ENCODE peak calls at places on chromosomes 3 and 15, in five cellular contexts. D, Z, Y, G and U are unnamed samples.

GRCh38 chr3:28347374-28348285 is 891 bp upstream of the ZCWPW2 start:
- DNase-seq in Y (peak; percentile 84), G (peak; percentile 89), Z (peak; percentile 50), D (no peak), U (peak; percentile 7)

GRCh38 chr3:124529826-124530571 is 200.3 kb upstream of the UMPS start:
- DNase-seq in Y (no peak), G (no peak), Z (no peak), D (peak; percentile 2), U (no peak)

GRCh38 chr15:62135532-62136134 is 29.5 kb downstream of the C2CD4B start:
- DNase-seq in D (peak; percentile 42), G (peak; percentile 57), Y (peak; percentile 14), Z (no peak), U (peak; percentile 22)

GRCh38 chr15:36907295-36907694 is 193.1 kb downstream of the MEIS2 start:
- DNase-seq in Y (no peak), D (no peak), G (no peak), Z (no peak), U (no peak)

GRCh38 chr3:17761563-17761962 is 19.1 kb upstream of the TBC1D5 start:
- DNase-seq in Z (no peak), Y (no peak), D (no peak), G (no peak), U (no peak)

GRCh38 chr3:150370129-150370602 is 37.9 kb upstream of the TSC22D2 start:
- DNase-seq in Y (peak; percentile 97), G (peak; percentile 98), D (peak; percentile 97), Z (no peak), U (peak; percentile 97)

GRCh38 chr15:75202251-75203016 is 752 bp downstream of the C15orf39 start:
- DNase-seq in Y (peak; percentile 93), D (peak; percentile 48), Z (peak; percentile 80), G (peak; percentile 77), U (peak; percentile 59)

GRCh38 chr15:91409430-91409829 is 309.4 kb downstream of the SV2B start:
- DNase-seq in G (no peak), Z (no peak), Y (no peak), D (no peak), U (no peak)

GRCh38 chr15:37877851-37878577 is 56.4 kb upstream of the TMCO5A start:
- DNase-seq in D (peak; percentile 81), G (peak; percentile 92), Y (peak; percentile 85), Z (no peak), U (peak; percentile 83)

GRCh38 chr15:70245932-70246622 is 148.4 kb upstream of the TLE3 start:
- DNase-seq in Y (peak; percentile 44), Z (peak; percentile 38), G (peak; percentile 52), D (peak; percentile 63), U (peak; percentile 38)

GRCh38 chr3:120496278-120496975 is 45.6 kb upstream of the FSTL1 start:
- DNase-seq in Z (no peak), D (peak; percentile 72), G (peak; percentile 72), Y (peak; percentile 94), U (peak; percentile 76)

DNA sequence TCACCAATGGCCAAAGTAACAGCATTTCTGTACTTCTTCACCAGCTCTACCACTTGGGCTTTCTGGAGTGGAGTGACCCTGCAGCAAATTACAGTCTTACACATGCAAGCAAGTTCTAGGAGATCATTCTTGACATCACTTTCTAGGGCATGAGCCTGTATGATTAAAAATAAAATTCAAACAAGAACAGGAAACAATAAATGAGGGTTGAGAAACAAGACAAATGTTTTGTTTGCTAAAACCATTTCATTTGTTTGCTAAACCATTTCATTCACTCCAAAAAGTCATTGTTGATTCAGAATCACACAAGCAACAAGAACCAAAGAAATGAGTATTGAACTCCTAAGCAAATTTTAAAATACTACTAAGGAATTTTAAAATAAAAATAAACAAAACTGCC is 220.9 kb downstream of the ATP8B4 start:
- DNase-seq in D (no peak), Z (no peak), G (no peak), Y (no peak), U (no peak)
- H3K4me3 ChIP-seq in D (no peak overlapping the region), Z (no peak overlapping the region), G (no peak overlapping the region), Y (no peak overlapping the region), U (no peak overlapping the region)

GRCh38 chr3:179832333-179832854 is 179.6 kb downstream of the USP13 start:
- DNase-seq in Y (no peak), D (no peak), Z (no peak), G (no peak), U (no peak)
- H3K4me3 ChIP-seq in Y (no peak overlapping the region), D (no peak overlapping the region), Z (no peak overlapping the region), G (no peak overlapping the region), U (no peak overlapping the region)

GRCh38 chr15:92653836-92654524 is 1.6 kb downstream of the FAM174B start:
- DNase-seq in Z (no peak), Y (no peak), G (peak; percentile 52), D (no peak), U (peak; percentile 29)
- H3K4me3 ChIP-seq in Z (no peak overlapping the region), Y (no peak overlapping the region), G (no peak overlapping the region), D (no peak overlapping the region), U (no peak overlapping the region)

DNA sequence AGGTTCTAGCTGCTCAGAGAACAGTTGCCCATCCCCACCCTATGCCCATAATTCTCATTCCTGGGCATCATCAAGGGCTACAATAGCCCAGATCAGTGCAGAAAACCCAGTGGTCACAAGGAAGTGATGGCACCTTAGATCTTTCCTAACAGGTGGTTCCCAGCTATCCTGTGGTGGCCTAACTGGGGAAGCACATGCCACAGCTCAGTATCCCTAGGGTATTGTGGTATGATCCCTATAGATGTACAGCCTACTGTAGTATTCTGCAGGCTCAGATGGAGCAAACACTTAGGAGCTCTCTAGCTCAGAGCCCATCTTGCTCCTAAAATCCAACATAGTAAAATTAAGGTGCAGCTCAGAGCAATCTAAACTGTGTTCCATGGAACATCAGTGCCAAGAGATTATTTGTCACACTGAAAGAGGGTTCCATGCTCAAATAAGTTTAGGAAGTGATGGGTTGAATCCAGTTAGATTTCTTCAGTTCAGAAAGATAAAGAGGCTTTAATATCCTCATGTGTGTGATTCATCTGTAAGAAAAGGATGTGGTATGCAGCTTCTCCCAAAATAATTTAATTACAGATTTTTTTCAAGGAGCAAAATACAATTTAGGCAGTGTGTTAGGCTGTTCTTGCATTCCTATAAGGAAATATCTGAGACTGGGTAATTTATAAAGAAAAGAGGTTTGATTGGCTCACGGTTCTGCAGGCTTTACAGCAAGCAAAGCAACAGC is 4.4 kb downstream of the A4GNT start:
- DNase-seq in D (no peak), Y (no peak), Z (no peak), G (no peak), U (no peak)
- H3K4me3 ChIP-seq in D (no peak overlapping the region), Y (no peak overlapping the region), Z (no peak overlapping the region), G (no peak overlapping the region), U (no peak overlapping the region)

GRCh38 chr15:69089258-69089657 is 71.2 kb upstream of the GLCE start:
- DNase-seq in Z (no peak), Y (no peak), D (no peak), G (no peak), U (no peak)
- H3K4me3 ChIP-seq in Z (no peak overlapping the region), Y (no peak overlapping the region), D (no peak overlapping the region), G (no peak overlapping the region), U (no peak overlapping the region)

GRCh38 chr3:195259564-195260285 is 11.2 kb downstream of the XXYLT1 start:
- DNase-seq in Z (peak; percentile 96), Y (peak; percentile 96), G (peak; percentile 96), D (peak; percentile 95), U (peak; percentile 97)

GRCh38 chr3:195257454-195258448 is 13.2 kb downstream of the XXYLT1 start:
- DNase-seq in G (peak; percentile 41), Y (no peak), D (no peak), Z (no peak), U (no peak)

GRCh38 chr3:195259146-195259563 is 11.8 kb downstream of the XXYLT1 start:
- DNase-seq in Z (no peak), G (peak; percentile 61), D (peak; percentile 32), Y (peak; percentile 67), U (peak; percentile 64)

GRCh38 chr3:195256639-195257453 is 14.1 kb downstream of the XXYLT1 start:
- DNase-seq in Z (no peak), G (no peak), D (no peak), Y (no peak), U (no peak)

DNA sequence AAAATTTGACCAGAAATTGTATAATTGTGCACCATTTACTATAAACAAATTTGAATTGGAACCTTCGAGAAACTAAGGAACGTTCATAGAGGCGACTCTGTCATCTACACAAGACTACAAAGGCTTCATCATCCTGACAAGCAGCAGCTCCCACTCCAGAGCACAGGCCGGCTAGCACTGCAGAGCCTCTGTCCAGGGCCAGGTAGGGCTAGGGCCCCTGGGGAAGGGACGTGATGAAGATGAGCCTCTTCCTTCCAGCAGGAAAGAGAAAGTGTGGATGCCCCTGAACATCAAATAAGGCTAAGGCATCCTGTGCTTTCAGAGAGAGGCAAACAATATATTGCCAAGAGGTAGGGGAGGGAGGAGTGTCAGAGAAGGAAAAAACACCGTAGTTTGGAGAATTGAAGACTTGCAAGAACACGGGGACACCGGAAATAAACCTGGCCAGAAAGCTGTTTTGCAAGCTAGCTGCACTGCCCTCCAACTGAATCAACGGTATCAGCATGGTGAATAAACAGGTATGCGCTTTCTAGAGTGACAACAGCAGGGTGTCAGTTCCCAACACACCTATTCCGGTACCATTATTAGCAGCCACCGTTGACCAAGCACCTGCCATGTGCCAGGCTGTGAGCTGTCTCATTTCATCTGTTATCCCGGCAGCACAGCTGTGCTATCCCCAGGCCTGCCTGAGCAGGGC is 12.4 kb downstream of the XXYLT1 start:
- DNase-seq in D (no peak), Y (no peak), G (peak; percentile 45), Z (no peak), U (no peak)
- H3K4me3 ChIP-seq in D (no peak overlapping the region), Y (no peak overlapping the region), G (no peak overlapping the region), Z (no peak overlapping the region), U (no peak overlapping the region)

DNA sequence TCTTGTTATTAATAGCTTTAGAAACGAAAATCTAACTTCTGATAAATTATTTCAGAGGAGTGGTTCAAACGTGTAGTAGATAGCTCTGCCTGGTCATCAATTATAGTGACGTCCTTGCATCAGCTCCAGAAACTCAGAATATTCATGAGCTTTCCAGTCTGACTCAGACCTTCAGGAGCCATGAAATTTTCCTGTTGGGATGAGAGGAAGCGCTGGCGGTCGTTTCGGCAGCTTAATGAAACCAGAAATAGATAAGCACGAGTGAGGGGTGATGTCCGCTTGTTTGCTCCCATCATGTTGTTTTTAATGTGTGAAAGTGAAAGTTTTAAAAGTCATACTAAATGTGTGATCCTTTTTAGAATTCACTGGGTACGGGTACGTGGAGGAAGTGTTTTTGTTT is 141.1 kb downstream of the PGPEP1L start:
- DNase-seq in Y (peak; percentile 77), D (peak; percentile 73), Z (no peak), G (peak; percentile 62), U (peak; percentile 79)
- H3K4me3 ChIP-seq in Y (peak overlapping the region; percentile 59), D (peak overlapping the region; percentile 26), Z (no peak overlapping the region), G (peak overlapping the region; percentile 64), U (peak overlapping the region; percentile 51)